ENCODE peak calls at places on chromosome 2, in six cellular contexts. Z, I, D, R, J and G are unnamed samples.

GRCh38 chr2:200966770-200967169 is 3.3 kb upstream of the ORC2 start:
- DNase-seq in Z (no peak), I (peak; percentile 29), D (peak; percentile 70), R (no peak), J (no peak), G (peak; percentile 25)

GRCh38 chr2:128612628-128613027 is 294.0 kb upstream of the HS6ST1 start:
- DNase-seq in Z (no peak), I (no peak), D (no peak), R (no peak), J (no peak), G (no peak)

GRCh38 chr2:236636261-236636660 is 66.6 kb downstream of the ACKR3 start:
- DNase-seq in Z (no peak), I (no peak), D (no peak), R (peak; percentile 0), J (no peak), G (no peak)

GRCh38 chr2:36683002-36683401 is 13.5 kb upstream of the VIT start:
- DNase-seq in Z (no peak), I (no peak), D (no peak), R (no peak), J (no peak), G (no peak)

GRCh38 chr2:55103039-55103438 is 52.8 kb upstream of the RTN4 start:
- DNase-seq in Z (no peak), I (no peak), D (no peak), R (no peak), J (no peak), G (no peak)

GRCh38 chr2:218291318-218291933 is 877 bp downstream of the TMBIM1 start:
- DNase-seq in Z (no peak), I (no peak), D (no peak), R (peak; percentile 21), J (no peak), G (no peak)

GRCh38 chr2:65530547-65531320 is 98.3 kb upstream of the SPRED2 start:
- DNase-seq in Z (no peak), I (no peak), D (no peak), R (no peak), J (no peak), G (no peak)

GRCh38 chr2:237141556-237141955 is 55.9 kb downstream of the COPS8 start:
- DNase-seq in Z (peak; percentile 23), I (peak; percentile 59), D (no peak), R (no peak), J (no peak), G (no peak)

GRCh38 chr2:73856214-73856613 is 27.5 kb downstream of the STAMBP start:
- DNase-seq in Z (no peak), I (peak; percentile 82), D (no peak), R (no peak), J (no peak), G (no peak)

GRCh38 chr2:162324953-162325352 is 6.5 kb upstream of the IFIH1 start:
- DNase-seq in Z (no peak), I (no peak), D (no peak), R (no peak), J (no peak), G (no peak)

GRCh38 chr2:19541884-19542283 is 183.5 kb upstream of the OSR1 start:
- DNase-seq in Z (no peak), I (no peak), D (no peak), R (no peak), J (no peak), G (no peak)

GRCh38 chr2:226118471-226119429 is 680.9 kb downstream of the IRS1 start:
- DNase-seq in Z (no peak), I (peak; percentile 73), D (no peak), R (no peak), J (no peak), G (no peak)

GRCh38 chr2:129758461-129759185 is 220.8 kb upstream of the RAB6C start:
- DNase-seq in Z (no peak), I (no peak), D (peak; percentile 7), R (no peak), J (peak; percentile 39), G (no peak)

GRCh38 chr2:55031505-55031904 is 18.7 kb downstream of the RTN4 start:
- DNase-seq in Z (no peak), I (no peak), D (no peak), R (no peak), J (no peak), G (no peak)

GRCh38 chr2:23492941-23493340 is 108.0 kb downstream of the KLHL29 start:
- DNase-seq in Z (peak; percentile 31), I (no peak), D (no peak), R (no peak), J (peak; percentile 51), G (no peak)

GRCh38 chr2:151228847-151229497 is 32.7 kb downstream of the RBM43 start:
- DNase-seq in Z (no peak), I (no peak), D (no peak), R (no peak), J (no peak), G (no peak)

GRCh38 chr2:26566081-26566375 is 75.1 kb downstream of the CIB4 start:
- DNase-seq in Z (no peak), I (no peak), D (no peak), R (no peak), J (no peak), G (no peak)

DNA sequence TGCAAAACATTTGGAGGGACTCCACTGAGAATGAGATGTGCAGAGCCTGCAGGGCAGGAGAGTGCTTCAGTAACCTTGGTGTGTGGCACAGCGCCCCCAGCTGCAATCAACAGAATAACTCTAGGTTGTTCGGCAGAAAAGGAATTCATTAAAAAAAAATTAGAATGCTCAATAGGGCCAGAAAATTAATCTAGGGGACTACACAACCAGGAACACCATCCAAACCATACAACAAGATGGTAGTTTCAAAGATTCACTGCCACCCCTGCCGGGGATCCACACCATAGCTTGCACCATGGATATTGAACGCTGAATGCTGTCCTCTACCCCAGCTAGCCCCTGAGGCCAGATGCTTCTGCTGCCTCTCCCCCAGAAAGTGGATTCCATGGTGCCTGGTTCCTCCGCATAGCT is 50.1 kb downstream of the THUMPD2 start:
- DNase-seq in Z (peak; percentile 58), I (no peak), D (peak; percentile 55), R (no peak), J (no peak), G (no peak)
- TF ChIP-seq CTCF in Z (peak; percentile 51), I (peak; percentile 54), D (peak; percentile 68), R (peak; percentile 24), J (peak; percentile 2), G (peak; percentile 78)

GRCh38 chr2:104873689-104874054 is 19.8 kb downstream of the POU3F3 start:
- DNase-seq in Z (no peak), I (no peak), D (no peak), R (no peak), J (no peak), G (no peak)

GRCh38 chr2:104872034-104872865 is 18.3 kb downstream of the POU3F3 start:
- DNase-seq in Z (no peak), I (no peak), D (no peak), R (no peak), J (no peak), G (no peak)

GRCh38 chr2:104871566-104872033 is 17.7 kb downstream of the POU3F3 start:
- DNase-seq in Z (no peak), I (no peak), D (no peak), R (no peak), J (no peak), G (no peak)

GRCh38 chr2:104874230-104874629 is 20.3 kb downstream of the POU3F3 start:
- DNase-seq in Z (no peak), I (no peak), D (no peak), R (no peak), J (no peak), G (no peak)

DNA sequence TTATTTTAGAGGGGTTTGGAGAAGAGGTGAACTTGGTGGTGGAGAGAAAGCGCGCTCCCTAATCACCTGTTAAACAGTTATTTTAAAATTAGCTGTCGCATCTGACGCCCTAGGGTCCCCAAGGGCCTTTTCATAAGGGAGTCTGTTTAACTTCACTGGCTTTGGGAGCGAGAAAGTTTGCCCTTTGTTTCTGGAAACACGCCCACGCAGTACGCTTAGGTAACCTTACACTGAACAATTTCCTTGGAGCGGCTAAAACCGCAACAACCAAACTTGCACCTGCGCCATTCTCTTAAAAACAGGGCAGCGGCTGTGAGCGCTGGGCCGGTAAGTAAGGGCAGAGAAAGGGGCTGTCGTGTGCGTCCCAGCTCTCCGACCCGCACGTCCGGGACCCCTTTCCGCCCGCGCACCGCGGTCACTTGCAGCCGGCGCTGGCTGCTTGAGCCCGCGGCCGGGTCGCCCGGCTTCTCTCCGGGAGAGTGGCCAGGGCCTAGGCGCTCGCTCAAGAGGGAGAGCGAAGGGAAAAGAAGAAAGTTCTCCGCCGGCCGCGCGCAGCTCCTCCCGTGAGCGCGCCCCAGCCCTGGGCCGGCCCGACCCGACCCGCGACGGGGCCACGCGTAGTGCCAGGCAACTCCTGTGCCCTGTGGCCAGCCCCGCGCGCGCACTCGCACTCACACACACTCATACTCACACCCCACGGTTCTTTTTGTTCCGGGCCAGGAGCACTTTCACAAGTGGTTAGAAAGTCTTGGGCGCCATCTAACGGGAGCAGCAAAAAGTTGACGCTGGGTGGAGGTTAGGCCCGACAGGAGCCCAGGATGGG is 19.2 kb downstream of the POU3F3 start:
- DNase-seq in Z (peak; percentile 75), I (no peak), D (peak; percentile 73), R (peak; percentile 58), J (peak; percentile 64), G (no peak)
- H3K4me3 ChIP-seq in Z (peak overlapping the region; percentile 38), I (peak overlapping the region; percentile 56), D (peak overlapping the region; percentile 54), R (peak overlapping the region; percentile 26), J (peak overlapping the region; percentile 54), G (peak overlapping the region; percentile 53)

GRCh38 chr2:230939691-230940475 is 14.8 kb upstream of the GPR55 start:
- DNase-seq in Z (no peak), I (no peak), D (no peak), R (no peak), J (no peak), G (no peak)

GRCh38 chr2:230938516-230939065 is 13.5 kb upstream of the GPR55 start:
- DNase-seq in Z (no peak), I (no peak), D (no peak), R (no peak), J (no peak), G (no peak)

GRCh38 chr2:230940476-230940815 is 15.4 kb upstream of the GPR55 start:
- DNase-seq in Z (no peak), I (no peak), D (no peak), R (no peak), J (no peak), G (no peak)

GRCh38 chr2:230938098-230938497 is 13.1 kb upstream of the GPR55 start:
- DNase-seq in Z (no peak), I (no peak), D (no peak), R (no peak), J (no peak), G (no peak)

GRCh38 chr2:230939066-230939591 is 14.1 kb upstream of the GPR55 start:
- DNase-seq in Z (no peak), I (no peak), D (no peak), R (no peak), J (no peak), G (no peak)
- TF ChIP-seq CTCF in Z (no peak), I (no peak), D (no peak), R (no peak), J (no peak), G (no peak)

DNA sequence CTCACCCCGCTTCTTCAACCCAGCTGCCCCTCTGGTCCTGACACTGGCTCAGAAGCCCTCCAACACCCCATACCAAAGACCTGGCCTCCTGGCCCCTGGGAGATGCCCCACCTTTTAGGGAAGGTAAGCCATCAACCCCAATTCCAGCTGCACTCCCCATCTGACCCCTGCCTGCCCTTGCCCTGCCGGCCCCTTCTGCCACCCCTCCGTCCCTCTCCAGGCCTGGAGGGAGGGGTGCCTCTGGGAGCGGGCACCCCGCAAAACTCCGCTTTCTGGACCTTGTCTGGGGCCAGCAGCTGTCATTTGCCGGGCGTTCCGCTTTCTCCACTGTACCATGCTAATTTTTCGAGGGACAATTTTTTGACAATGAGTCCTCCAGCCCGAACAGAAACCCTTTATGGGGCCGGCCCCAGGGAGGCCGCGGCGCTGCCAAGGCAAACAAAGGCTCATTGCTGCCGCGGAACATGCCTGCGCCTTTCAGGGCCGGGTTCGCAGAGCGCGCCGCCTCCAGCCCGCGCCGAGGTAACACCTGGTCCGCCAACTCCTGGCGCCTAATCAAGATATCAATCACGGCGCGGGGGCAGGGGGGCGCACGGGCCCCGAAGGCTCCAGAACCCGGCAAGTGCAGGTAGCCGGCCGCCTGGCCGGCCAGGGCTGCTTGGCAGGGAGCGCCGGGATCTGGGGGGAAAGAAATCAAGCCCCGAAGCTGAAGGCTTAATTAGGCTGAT is 96.0 kb downstream of the INHBB start:
- DNase-seq in Z (peak; percentile 93), I (no peak), D (no peak), R (peak; percentile 88), J (peak; percentile 51), G (no peak)
- H3K4me3 ChIP-seq in Z (no peak overlapping the region), I (peak overlapping the region; percentile 29), D (no peak overlapping the region), R (peak overlapping the region; percentile 7), J (no peak overlapping the region), G (no peak overlapping the region)